ENCODE peak calls at places on chromosomes 16 and 17, in seven cellular contexts. One of them, this sample, is unnamed.

GRCh38 chr16:29304251-29304900 is 102.1 kb downstream of the NPIPB11 start:
- DNase-seq in activated CD4-positive, CD25-positive, alpha-beta regulatory T cell: no peak
- DNase-seq in head of caudate nucleus: peak
- DNase-seq in lower leg skin: no peak
- DNase-seq in skeletal muscle cell: peak
- DNase-seq in cardiac fibroblast: no peak
- DNase-seq in posterior cingulate gyrus: no peak
- DNase-seq in this sample: no peak

GRCh38 chr17:7854078-7854777 is 638 bp upstream of the TMEM88 start:
- DNase-seq in activated CD4-positive, CD25-positive, alpha-beta regulatory T cell: no peak
- DNase-seq in head of caudate nucleus: no peak
- DNase-seq in lower leg skin: peak
- DNase-seq in skeletal muscle cell: no peak
- DNase-seq in cardiac fibroblast: no peak
- DNase-seq in posterior cingulate gyrus: no peak
- DNase-seq in this sample: no peak

GRCh38 chr17:83099570-83100181 is 20.3 kb downstream of the METRNL start:
- DNase-seq in activated CD4-positive, CD25-positive, alpha-beta regulatory T cell: no peak
- DNase-seq in head of caudate nucleus: no peak
- DNase-seq in lower leg skin: peak
- DNase-seq in skeletal muscle cell: no peak
- DNase-seq in cardiac fibroblast: peak
- DNase-seq in posterior cingulate gyrus: no peak
- DNase-seq in this sample: no peak

GRCh38 chr17:82440991-82441627 is 9.4 kb downstream of the CYBC1 start:
- DNase-seq in activated CD4-positive, CD25-positive, alpha-beta regulatory T cell: no peak
- DNase-seq in head of caudate nucleus: no peak
- DNase-seq in lower leg skin: no peak
- DNase-seq in skeletal muscle cell: no peak
- DNase-seq in cardiac fibroblast: peak
- DNase-seq in posterior cingulate gyrus: no peak
- DNase-seq in this sample: no peak

GRCh38 chr16:82627811-82628339 is 1.1 kb downstream of the CDH13 start:
- DNase-seq in activated CD4-positive, CD25-positive, alpha-beta regulatory T cell: no peak
- DNase-seq in head of caudate nucleus: peak
- DNase-seq in lower leg skin: peak
- DNase-seq in skeletal muscle cell: no peak
- DNase-seq in cardiac fibroblast: peak
- DNase-seq in posterior cingulate gyrus: no peak
- DNase-seq in this sample: no peak

GRCh38 chr16:69111216-69111615 is 5.8 kb downstream of the HAS3 start:
- DNase-seq in activated CD4-positive, CD25-positive, alpha-beta regulatory T cell: no peak
- DNase-seq in head of caudate nucleus: no peak
- DNase-seq in lower leg skin: no peak
- DNase-seq in skeletal muscle cell: no peak
- DNase-seq in cardiac fibroblast: no peak
- DNase-seq in posterior cingulate gyrus: no peak
- DNase-seq in this sample: no peak

GRCh38 chr16:53207810-53208752 is 153.3 kb downstream of the CHD9 start:
- DNase-seq in activated CD4-positive, CD25-positive, alpha-beta regulatory T cell: no peak
- DNase-seq in head of caudate nucleus: peak
- DNase-seq in lower leg skin: peak
- DNase-seq in skeletal muscle cell: peak
- DNase-seq in cardiac fibroblast: peak
- DNase-seq in posterior cingulate gyrus: no peak
- DNase-seq in this sample: no peak

GRCh38 chr16:56589141-56590039 is at the start of gene MT3:
- DNase-seq in activated CD4-positive, CD25-positive, alpha-beta regulatory T cell: no peak
- DNase-seq in head of caudate nucleus: peak
- DNase-seq in lower leg skin: no peak
- DNase-seq in skeletal muscle cell: no peak
- DNase-seq in cardiac fibroblast: no peak
- DNase-seq in posterior cingulate gyrus: peak
- DNase-seq in this sample: no peak

GRCh38 chr16:1309888-1310831 is 724 bp downstream of the UBE2I start:
- DNase-seq in activated CD4-positive, CD25-positive, alpha-beta regulatory T cell: no peak
- DNase-seq in head of caudate nucleus: peak
- DNase-seq in lower leg skin: no peak
- DNase-seq in skeletal muscle cell: no peak
- DNase-seq in cardiac fibroblast: peak
- DNase-seq in posterior cingulate gyrus: no peak
- DNase-seq in this sample: peak

GRCh38 chr17:18166894-18167293 is 16.7 kb upstream of the ALKBH5 start:
- DNase-seq in activated CD4-positive, CD25-positive, alpha-beta regulatory T cell: no peak
- DNase-seq in head of caudate nucleus: no peak
- DNase-seq in lower leg skin: no peak
- DNase-seq in skeletal muscle cell: no peak
- DNase-seq in cardiac fibroblast: peak
- DNase-seq in posterior cingulate gyrus: no peak
- DNase-seq in this sample: no peak

GRCh38 chr16:88345031-88345942 is 37.5 kb upstream of the ZNF469 start:
- DNase-seq in activated CD4-positive, CD25-positive, alpha-beta regulatory T cell: no peak
- DNase-seq in head of caudate nucleus: no peak
- DNase-seq in lower leg skin: no peak
- DNase-seq in skeletal muscle cell: no peak
- DNase-seq in cardiac fibroblast: no peak
- DNase-seq in posterior cingulate gyrus: peak
- DNase-seq in this sample: no peak